ENCODE peak calls at places on chromosomes 12 and 14, in seven cellular contexts. F, W, B, N, K, I and S are unnamed samples.

GRCh38 chr12:80412343-80412953 is 31.6 kb upstream of the PTPRQ start:
- DNase-seq in F (peak; percentile 63), W (peak; percentile 69), B (no peak), N (no peak), K (peak; percentile 65), I (peak; percentile 52), S (no peak)

GRCh38 chr12:54038760-54039414 is 6.0 kb downstream of the HOXC5 start:
- DNase-seq in F (no peak), W (no peak), B (no peak), N (no peak), K (no peak), I (no peak), S (no peak)

GRCh38 chr14:96108911-96109310 is 69.7 kb downstream of the C14orf132 start:
- DNase-seq in F (no peak), W (no peak), B (no peak), N (no peak), K (no peak), I (no peak), S (no peak)

GRCh38 chr14:58395815-58396626 is at the start of gene TOMM20L:
- DNase-seq in F (peak; percentile 83), W (peak; percentile 80), B (peak; percentile 88), N (peak; percentile 66), K (peak; percentile 69), I (peak; percentile 26), S (peak; percentile 67)

GRCh38 chr14:66403183-66403582 is 83.0 kb upstream of the CCDC196 start:
- DNase-seq in F (peak; percentile 67), W (peak; percentile 53), B (no peak), N (no peak), K (peak; percentile 59), I (no peak), S (no peak)

GRCh38 chr12:25701290-25701689 is 148.2 kb upstream of the LMNTD1 start:
- DNase-seq in F (no peak), W (no peak), B (no peak), N (no peak), K (peak; percentile 43), I (no peak), S (no peak)

GRCh38 chr12:48486679-48487078 is 4.4 kb downstream of the C12orf54 start:
- DNase-seq in F (peak; percentile 19), W (no peak), B (no peak), N (no peak), K (no peak), I (no peak), S (no peak)

GRCh38 chr12:31655792-31656191 is 3.7 kb upstream of the ETFBKMT start:
- DNase-seq in F (no peak), W (no peak), B (no peak), N (no peak), K (no peak), I (no peak), S (no peak)

GRCh38 chr14:72909163-72909562 is 15.3 kb upstream of the DPF3 start:
- DNase-seq in F (no peak), W (no peak), B (no peak), N (no peak), K (no peak), I (no peak), S (no peak)

GRCh38 chr14:104885973-104886689 is 21.1 kb downstream of the CEP170B start:
- DNase-seq in F (no peak), W (no peak), B (peak; percentile 3), N (no peak), K (no peak), I (no peak), S (no peak)

GRCh38 chr14:21494902-21495762 is 16.0 kb downstream of the METTL3 start:
- DNase-seq in F (no peak), W (no peak), B (no peak), N (no peak), K (no peak), I (no peak), S (no peak)

GRCh38 chr12:8145754-8146415 is 10.9 kb upstream of the ZNF705A start:
- DNase-seq in F (no peak), W (peak; percentile 62), B (no peak), N (no peak), K (no peak), I (peak; percentile 1), S (no peak)

GRCh38 chr14:76486251-76486743 is 110.4 kb downstream of the ESRRB start:
- DNase-seq in F (peak; percentile 33), W (peak; percentile 100), B (no peak), N (no peak), K (no peak), I (peak; percentile 75), S (no peak)

GRCh38 chr14:106044949-106045596 is 518.7 kb downstream of the TMEM121 start:
- DNase-seq in F (peak; percentile 87), W (peak; percentile 59), B (no peak), N (peak; percentile 62), K (peak; percentile 83), I (no peak), S (peak; percentile 69)

GRCh38 chr14:68074765-68075381 is 255.3 kb downstream of the RAD51B start:
- DNase-seq in F (peak; percentile 55), W (no peak), B (no peak), N (no peak), K (peak; percentile 19), I (no peak), S (no peak)

GRCh38 chr14:21118933-21119332 is 18.1 kb downstream of the TMEM253 start:
- DNase-seq in F (no peak), W (no peak), B (no peak), N (no peak), K (no peak), I (no peak), S (no peak)

GRCh38 chr12:124709722-124710656 is 142.6 kb upstream of the NCOR2 start:
- DNase-seq in F (no peak), W (no peak), B (no peak), N (no peak), K (no peak), I (peak; percentile 71), S (no peak)

GRCh38 chr14:91942128-91942527 is 5.4 kb downstream of the FBLN5 start:
- DNase-seq in F (no peak), W (no peak), B (no peak), N (no peak), K (no peak), I (no peak), S (no peak)

GRCh38 chr12:57735198-57735855 is 3.2 kb downstream of the AGAP2 start:
- DNase-seq in F (no peak), W (peak; percentile 30), B (no peak), N (no peak), K (no peak), I (peak; percentile 32), S (no peak)

GRCh38 chr14:58912799-58913432 is 275.2 kb downstream of the DACT1 start:
- DNase-seq in F (no peak), W (no peak), B (no peak), N (no peak), K (peak; percentile 10), I (peak; percentile 4), S (no peak)

GRCh38 chr14:61559641-61560201 is 135.6 kb upstream of the HIF1A start:
- DNase-seq in F (no peak), W (no peak), B (no peak), N (no peak), K (peak; percentile 96), I (no peak), S (no peak)

GRCh38 chr14:103033744-103034143 is 23.6 kb downstream of the CDC42BPB start:
- DNase-seq in F (no peak), W (no peak), B (no peak), N (no peak), K (peak; percentile 40), I (no peak), S (no peak)

GRCh38 chr14:76289276-76289675 is 86.7 kb upstream of the ESRRB start:
- DNase-seq in F (no peak), W (no peak), B (no peak), N (no peak), K (no peak), I (no peak), S (no peak)

GRCh38 chr12:12356467-12356885 is 402 bp upstream of the BORCS5 start:
- DNase-seq in F (peak; percentile 26), W (no peak), B (no peak), N (no peak), K (no peak), I (no peak), S (no peak)

GRCh38 chr14:68564826-68565760 is 227.8 kb downstream of the ZFP36L1 start:
- DNase-seq in F (no peak), W (no peak), B (no peak), N (no peak), K (no peak), I (no peak), S (no peak)